ENCODE peak calls at places on chromosomes 7 and 10, in four cellular contexts. F, B, V and S are unnamed samples.

GRCh38 chr7:150793569-150794238 is 6.5 kb downstream of the TMEM176B start:
- DNase-seq in V (no peak), B (no peak), F (no peak), S (no peak)

GRCh38 chr10:126233182-126233581 is 155.1 kb downstream of the ADAM12 start:
- DNase-seq in V (no peak), B (no peak), F (no peak), S (no peak)

GRCh38 chr7:74307738-74308505 is 18.7 kb downstream of the CLIP2 start:
- DNase-seq in F (no peak), V (no peak), B (no peak), S (no peak)

GRCh38 chr7:20172736-20173334 is 44.3 kb downstream of the MACC1 start:
- DNase-seq in V (peak), B (no peak), F (peak), S (no peak)

GRCh38 chr7:39560398-39560797 is 5.8 kb upstream of the YAE1 start:
- DNase-seq in V (no peak), B (no peak), F (no peak), S (no peak)

GRCh38 chr10:120432209-120432608 is 24.8 kb upstream of the PLPP4 start:
- DNase-seq in B (no peak), F (no peak), V (no peak), S (no peak)

GRCh38 chr10:119669975-119670640 is 18.9 kb downstream of the BAG3 start:
- DNase-seq in B (no peak), F (no peak), V (no peak), S (no peak)

GRCh38 chr10:129969528-129970264 is 5.6 kb upstream of the EBF3 start:
- DNase-seq in F (no peak), V (no peak), B (no peak), S (no peak)

GRCh38 chr7:74544706-74545469 is 91.2 kb downstream of the GTF2IRD1 start:
- DNase-seq in B (peak), V (peak), F (peak), S (no peak)

GRCh38 chr7:53358301-53358700 is 322.9 kb downstream of the POM121L12 start:
- DNase-seq in B (no peak), F (no peak), V (no peak), S (no peak)

GRCh38 chr10:595473-595872 is 94.0 kb downstream of the DIP2C start:
- DNase-seq in B (no peak), V (no peak), F (no peak), S (no peak)

GRCh38 chr10:121702351-121703320 is 104.4 kb upstream of the FGFR2 start:
- DNase-seq in F (peak), B (no peak), V (peak), S (no peak)

GRCh38 chr7:2993868-2994267 is 49.8 kb downstream of the CARD11 start:
- DNase-seq in F (no peak), V (no peak), B (no peak), S (no peak)

GRCh38 chr7:112800486-112800885 is 10.3 kb upstream of the TMEM168 start:
- DNase-seq in B (no peak), V (no peak), F (no peak), S (no peak)

GRCh38 chr7:70618020-70618551 is 513.9 kb upstream of the GALNT17 start:
- DNase-seq in F (no peak), B (no peak), V (no peak), S (no peak)

GRCh38 chr7:105084581-105084980 is 70.6 kb downstream of the KMT2E start:
- DNase-seq in B (no peak), F (no peak), V (no peak), S (no peak)

GRCh38 chr10:125414998-125415397 is 254.6 kb upstream of the CTBP2 start:
- DNase-seq in F (no peak), B (no peak), V (peak), S (no peak)

GRCh38 chr10:119283818-119284217 is 76.4 kb downstream of the GRK5 start:
- DNase-seq in V (no peak), B (no peak), F (no peak), S (no peak)

GRCh38 chr10:119896937-119897336 is 4.4 kb downstream of the SEC23IP start:
- DNase-seq in B (peak), V (no peak), F (peak), S (no peak)

GRCh38 chr7:73418113-73418703 is 15.4 kb upstream of the FZD9 start:
- DNase-seq in V (no peak), B (no peak), F (no peak), S (no peak)

GRCh38 chr10:126598009-126598408 is 72.5 kb downstream of the C10orf90 start:
- DNase-seq in V (peak), B (no peak), F (peak), S (peak)

GRCh38 chr10:110056822-110057221 is 49.0 kb downstream of the ADD3 start:
- DNase-seq in F (no peak), V (no peak), B (no peak), S (no peak)

GRCh38 chr10:60963441-60964256 is 19.7 kb upstream of the RHOBTB1 start:
- DNase-seq in B (no peak), F (no peak), V (peak), S (no peak)

GRCh38 chr7:26326211-26326610 is 34.5 kb downstream of the SNX10 start:
- DNase-seq in V (no peak), F (no peak), B (no peak), S (no peak)

GRCh38 chr7:121397832-121398231 is 1.7 kb upstream of the FAM3C start:
- DNase-seq in V (no peak), F (no peak), B (no peak), S (no peak)

GRCh38 chr7:107473975-107474598 is 4.2 kb downstream of the GPR22 start:
- DNase-seq in F (no peak), V (no peak), B (no peak), S (no peak)

GRCh38 chr10:124675824-124676223 is 68.4 kb downstream of the FAM53B start:
- DNase-seq in B (no peak), V (no peak), F (no peak), S (no peak)

GRCh38 chr7:1060315-1061080 is 16.2 kb downstream of the GPR146 start:
- DNase-seq in F (no peak), V (no peak), B (no peak), S (no peak)

GRCh38 chr7:2024227-2024918 is 208.4 kb downstream of the MAD1L1 start:
- DNase-seq in B (peak), V (peak), F (no peak), S (no peak)

GRCh38 chr7:105800442-105800841 is 76.0 kb downstream of the ATXN7L1 start:
- DNase-seq in B (no peak), V (peak), F (no peak), S (no peak)

GRCh38 chr10:100881552-100882250 is 31.1 kb upstream of the SLF2 start:
- DNase-seq in F (no peak), B (no peak), V (no peak), S (no peak)

GRCh38 chr10:52682766-52683165 is 89.8 kb downstream of the MBL2 start:
- DNase-seq in B (no peak), V (no peak), F (no peak), S (no peak)

GRCh38 chr7:131620673-131621609 is 64.5 kb upstream of the PODXL start:
- DNase-seq in B (no peak), F (no peak), V (peak), S (no peak)

GRCh38 chr7:24503511-24503910 is 69.7 kb upstream of the PALS2 start:
- DNase-seq in V (no peak), B (no peak), F (no peak), S (no peak)

DNA sequence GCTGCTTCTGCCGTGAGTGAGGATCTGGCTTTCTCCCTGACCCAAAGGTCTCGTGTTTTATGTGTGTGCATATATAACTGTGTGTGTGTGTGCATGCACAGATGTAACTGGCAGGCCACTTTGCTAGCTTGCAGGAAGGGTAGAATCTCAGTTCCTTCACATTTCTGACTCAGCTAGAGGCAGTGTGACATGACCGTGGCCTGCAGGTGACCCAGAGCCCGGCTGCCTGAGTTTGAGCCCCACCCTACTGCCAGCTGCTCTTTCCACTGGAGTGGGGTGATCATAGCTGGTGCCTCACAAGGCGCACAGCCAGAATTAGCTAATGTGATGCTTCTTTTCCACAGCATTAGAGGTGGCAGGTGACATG is 9.3 kb upstream of the MYL7 start:
- DNase-seq in F (no peak), V (no peak), B (no peak), S (no peak)
- H3K27ac ChIP-seq in F (no peak), V (no peak), B (no peak), S (no peak)

GRCh38 chr7:114903131-114903530 is 18.8 kb upstream of the MDFIC start:
- DNase-seq in F (no peak), V (no peak), B (no peak), S (no peak)
- H3K27ac ChIP-seq in F (no peak), V (no peak), B (no peak), S (no peak)

GRCh38 chr7:27869060-27869459 is 129.1 kb downstream of the TAX1BP1 start:
- DNase-seq in F (no peak), B (no peak), V (no peak), S (no peak)

GRCh38 chr7:27870595-27870994 is 130.6 kb downstream of the TAX1BP1 start:
- DNase-seq in B (no peak), V (no peak), F (no peak), S (no peak)

GRCh38 chr7:27866828-27867227 is 126.9 kb downstream of the TAX1BP1 start:
- DNase-seq in F (no peak), V (no peak), B (no peak), S (no peak)

GRCh38 chr7:27866256-27866655 is 126.3 kb downstream of the TAX1BP1 start:
- DNase-seq in V (no peak), F (no peak), B (no peak), S (no peak)

DNA sequence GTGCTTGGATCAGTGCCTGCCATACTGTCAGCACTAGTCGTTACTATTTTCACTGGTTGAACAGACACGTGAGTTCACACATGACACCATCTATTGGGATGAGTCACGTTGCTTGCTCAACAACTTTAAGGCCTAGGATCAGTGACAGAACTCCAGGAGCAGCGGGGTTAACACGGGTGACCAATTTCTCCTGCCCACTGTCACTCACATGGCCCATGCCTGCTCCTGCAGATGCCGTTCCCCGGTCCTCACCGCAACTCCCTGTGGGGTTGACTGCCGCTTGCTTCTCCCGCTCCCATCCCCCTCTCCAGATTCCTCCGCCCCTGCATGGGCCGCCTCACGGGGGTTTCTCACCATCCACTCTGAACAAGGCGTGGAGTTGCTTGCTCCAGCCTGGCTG is 128.2 kb downstream of the TAX1BP1 start:
- DNase-seq in B (no peak), V (peak), F (no peak), S (no peak)
- H3K27ac ChIP-seq in B (no peak), V (no peak), F (no peak), S (no peak)

GRCh38 chr10:6053816-6054581 is 8.2 kb downstream of the IL2RA start:
- DNase-seq in F (no peak), V (no peak), B (no peak), S (no peak)
- H3K27ac ChIP-seq in F (no peak), V (no peak), B (peak), S (no peak)